ENCODE peak calls at places on chromosomes 4 and X, in eight cellular contexts. One of them, this sample, is unnamed.

GRCh38 chr4:80385397-80386280 is 50.1 kb downstream of the CFAP299 start:
- DNase-seq in GF-D8: no peak
- DNase-seq in T-helper 2 cell: no peak
- DNase-seq in nephron progenitor cell: no peak
- DNase-seq in CD8-positive, alpha-beta T cell: no peak
- DNase-seq in uterus: no peak
- DNase-seq in activated CD4-positive, alpha-beta T cell treated with anti-CD3 and anti-CD28 coated beads for 1 hour: no peak
- DNase-seq in germinal center: no peak
- DNase-seq in this sample: no peak

GRCh38 chr4:182495111-182495510 is 251.9 kb downstream of the TENM3 start:
- DNase-seq in GF-D8: no peak
- DNase-seq in T-helper 2 cell: no peak
- DNase-seq in nephron progenitor cell: no peak
- DNase-seq in CD8-positive, alpha-beta T cell: no peak
- DNase-seq in uterus: no peak
- DNase-seq in activated CD4-positive, alpha-beta T cell treated with anti-CD3 and anti-CD28 coated beads for 1 hour: no peak
- DNase-seq in germinal center: no peak
- DNase-seq in this sample: no peak

GRCh38 chr4:175511861-175512260 is 300.2 kb downstream of the GPM6A start:
- DNase-seq in GF-D8: no peak
- DNase-seq in T-helper 2 cell: no peak
- DNase-seq in nephron progenitor cell: no peak
- DNase-seq in CD8-positive, alpha-beta T cell: no peak
- DNase-seq in uterus: no peak
- DNase-seq in activated CD4-positive, alpha-beta T cell treated with anti-CD3 and anti-CD28 coated beads for 1 hour: no peak
- DNase-seq in germinal center: no peak
- DNase-seq in this sample: no peak

GRCh38 chrX:106672527-106672926 is 54.0 kb upstream of the RNF128 start:
- DNase-seq in GF-D8: no peak
- DNase-seq in T-helper 2 cell: no peak
- DNase-seq in nephron progenitor cell: no peak
- DNase-seq in CD8-positive, alpha-beta T cell: no peak
- DNase-seq in uterus: no peak
- DNase-seq in activated CD4-positive, alpha-beta T cell treated with anti-CD3 and anti-CD28 coated beads for 1 hour: no peak
- DNase-seq in germinal center: no peak
- DNase-seq in this sample: no peak

GRCh38 chrX:12770440-12770839 is 20.8 kb upstream of the PRPS2 start:
- DNase-seq in GF-D8: no peak
- DNase-seq in T-helper 2 cell: no peak
- DNase-seq in nephron progenitor cell: no peak
- DNase-seq in CD8-positive, alpha-beta T cell: no peak
- DNase-seq in uterus: no peak
- DNase-seq in activated CD4-positive, alpha-beta T cell treated with anti-CD3 and anti-CD28 coated beads for 1 hour: no peak
- DNase-seq in germinal center: no peak
- DNase-seq in this sample: peak

GRCh38 chrX:33211356-33212254 is at the start of gene DMD:
- DNase-seq in GF-D8: no peak
- DNase-seq in T-helper 2 cell: no peak
- DNase-seq in nephron progenitor cell: peak
- DNase-seq in CD8-positive, alpha-beta T cell: no peak
- DNase-seq in uterus: peak
- DNase-seq in activated CD4-positive, alpha-beta T cell treated with anti-CD3 and anti-CD28 coated beads for 1 hour: no peak
- DNase-seq in germinal center: no peak
- DNase-seq in this sample: no peak

GRCh38 chrX:21369613-21370012 is 4.6 kb upstream of the CNKSR2 start:
- DNase-seq in GF-D8: no peak
- DNase-seq in T-helper 2 cell: no peak
- DNase-seq in nephron progenitor cell: no peak
- DNase-seq in CD8-positive, alpha-beta T cell: no peak
- DNase-seq in uterus: no peak
- DNase-seq in activated CD4-positive, alpha-beta T cell treated with anti-CD3 and anti-CD28 coated beads for 1 hour: no peak
- DNase-seq in germinal center: no peak
- DNase-seq in this sample: no peak

GRCh38 chr4:55321707-55322264 is 24.3 kb upstream of the SRD5A3 start:
- DNase-seq in GF-D8: peak
- DNase-seq in T-helper 2 cell: no peak
- DNase-seq in nephron progenitor cell: peak
- DNase-seq in CD8-positive, alpha-beta T cell: peak
- DNase-seq in uterus: peak
- DNase-seq in activated CD4-positive, alpha-beta T cell treated with anti-CD3 and anti-CD28 coated beads for 1 hour: no peak
- DNase-seq in germinal center: no peak
- DNase-seq in this sample: peak

GRCh38 chr4:73684097-73684496 is 56.3 kb upstream of the CXCL8 start:
- DNase-seq in GF-D8: no peak
- DNase-seq in T-helper 2 cell: no peak
- DNase-seq in nephron progenitor cell: no peak
- DNase-seq in CD8-positive, alpha-beta T cell: no peak
- DNase-seq in uterus: no peak
- DNase-seq in activated CD4-positive, alpha-beta T cell treated with anti-CD3 and anti-CD28 coated beads for 1 hour: no peak
- DNase-seq in germinal center: no peak
- DNase-seq in this sample: no peak

GRCh38 chr4:41785665-41786064 is 37.1 kb upstream of the PHOX2B start:
- DNase-seq in GF-D8: no peak
- DNase-seq in T-helper 2 cell: no peak
- DNase-seq in nephron progenitor cell: no peak
- DNase-seq in CD8-positive, alpha-beta T cell: no peak
- DNase-seq in uterus: no peak
- DNase-seq in activated CD4-positive, alpha-beta T cell treated with anti-CD3 and anti-CD28 coated beads for 1 hour: no peak
- DNase-seq in germinal center: no peak
- DNase-seq in this sample: no peak

GRCh38 chr4:122531514-122531913 is 75.0 kb upstream of the IL2 start:
- DNase-seq in GF-D8: no peak
- DNase-seq in T-helper 2 cell: no peak
- DNase-seq in nephron progenitor cell: no peak
- DNase-seq in CD8-positive, alpha-beta T cell: no peak
- DNase-seq in uterus: no peak
- DNase-seq in activated CD4-positive, alpha-beta T cell treated with anti-CD3 and anti-CD28 coated beads for 1 hour: no peak
- DNase-seq in germinal center: no peak
- DNase-seq in this sample: peak

GRCh38 chrX:56318076-56318475 is 85.9 kb downstream of the KLF8 start:
- DNase-seq in GF-D8: no peak
- DNase-seq in T-helper 2 cell: no peak
- DNase-seq in nephron progenitor cell: no peak
- DNase-seq in CD8-positive, alpha-beta T cell: no peak
- DNase-seq in uterus: no peak
- DNase-seq in activated CD4-positive, alpha-beta T cell treated with anti-CD3 and anti-CD28 coated beads for 1 hour: no peak
- DNase-seq in germinal center: no peak
- DNase-seq in this sample: no peak

GRCh38 chr4:147855670-147856069 is 123.8 kb downstream of the ARHGAP10 start:
- DNase-seq in GF-D8: no peak
- DNase-seq in T-helper 2 cell: no peak
- DNase-seq in nephron progenitor cell: no peak
- DNase-seq in CD8-positive, alpha-beta T cell: no peak
- DNase-seq in uterus: no peak
- DNase-seq in activated CD4-positive, alpha-beta T cell treated with anti-CD3 and anti-CD28 coated beads for 1 hour: no peak
- DNase-seq in germinal center: no peak
- DNase-seq in this sample: no peak

GRCh38 chr4:139014391-139015268 is 951 bp upstream of the NOCT start:
- DNase-seq in GF-D8: no peak
- DNase-seq in T-helper 2 cell: no peak
- DNase-seq in nephron progenitor cell: no peak
- DNase-seq in CD8-positive, alpha-beta T cell: no peak
- DNase-seq in uterus: no peak
- DNase-seq in activated CD4-positive, alpha-beta T cell treated with anti-CD3 and anti-CD28 coated beads for 1 hour: no peak
- DNase-seq in germinal center: no peak
- DNase-seq in this sample: peak

GRCh38 chrX:139538907-139539593 is 8.5 kb downstream of the F9 start:
- DNase-seq in GF-D8: no peak
- DNase-seq in T-helper 2 cell: no peak
- DNase-seq in nephron progenitor cell: no peak
- DNase-seq in CD8-positive, alpha-beta T cell: no peak
- DNase-seq in uterus: no peak
- DNase-seq in activated CD4-positive, alpha-beta T cell treated with anti-CD3 and anti-CD28 coated beads for 1 hour: no peak
- DNase-seq in germinal center: no peak
- DNase-seq in this sample: no peak

GRCh38 chr4:112910109-112910736 is 139.2 kb upstream of the ANK2 start:
- DNase-seq in GF-D8: no peak
- DNase-seq in T-helper 2 cell: no peak
- DNase-seq in nephron progenitor cell: peak
- DNase-seq in CD8-positive, alpha-beta T cell: no peak
- DNase-seq in uterus: no peak
- DNase-seq in activated CD4-positive, alpha-beta T cell treated with anti-CD3 and anti-CD28 coated beads for 1 hour: no peak
- DNase-seq in germinal center: no peak
- DNase-seq in this sample: no peak

GRCh38 chrX:153410888-153411254 is 401 bp upstream of the ZFP92 start:
- DNase-seq in GF-D8: no peak
- DNase-seq in T-helper 2 cell: no peak
- DNase-seq in nephron progenitor cell: no peak
- DNase-seq in CD8-positive, alpha-beta T cell: no peak
- DNase-seq in uterus: no peak
- DNase-seq in activated CD4-positive, alpha-beta T cell treated with anti-CD3 and anti-CD28 coated beads for 1 hour: no peak
- DNase-seq in germinal center: no peak
- DNase-seq in this sample: no peak

GRCh38 chr4:145786261-145786660 is 106.3 kb downstream of the C4orf51 start:
- DNase-seq in GF-D8: no peak
- DNase-seq in T-helper 2 cell: no peak
- DNase-seq in nephron progenitor cell: no peak
- DNase-seq in CD8-positive, alpha-beta T cell: no peak
- DNase-seq in uterus: no peak
- DNase-seq in activated CD4-positive, alpha-beta T cell treated with anti-CD3 and anti-CD28 coated beads for 1 hour: no peak
- DNase-seq in germinal center: no peak
- DNase-seq in this sample: no peak

GRCh38 chrX:153878969-153879653 is 6.9 kb downstream of the L1CAM start:
- DNase-seq in GF-D8: no peak
- DNase-seq in T-helper 2 cell: no peak
- DNase-seq in nephron progenitor cell: peak
- DNase-seq in CD8-positive, alpha-beta T cell: no peak
- DNase-seq in uterus: no peak
- DNase-seq in activated CD4-positive, alpha-beta T cell treated with anti-CD3 and anti-CD28 coated beads for 1 hour: no peak
- DNase-seq in germinal center: no peak
- DNase-seq in this sample: no peak

GRCh38 chr4:108058685-108059440 is 69.2 kb downstream of the HADH start:
- DNase-seq in GF-D8: no peak
- DNase-seq in T-helper 2 cell: no peak
- DNase-seq in nephron progenitor cell: no peak
- DNase-seq in CD8-positive, alpha-beta T cell: no peak
- DNase-seq in uterus: no peak
- DNase-seq in activated CD4-positive, alpha-beta T cell treated with anti-CD3 and anti-CD28 coated beads for 1 hour: no peak
- DNase-seq in germinal center: no peak
- DNase-seq in this sample: no peak

GRCh38 chrX:18210470-18210869 is 10.2 kb downstream of the BEND2 start:
- DNase-seq in GF-D8: no peak
- DNase-seq in T-helper 2 cell: no peak
- DNase-seq in nephron progenitor cell: no peak
- DNase-seq in CD8-positive, alpha-beta T cell: no peak
- DNase-seq in uterus: no peak
- DNase-seq in activated CD4-positive, alpha-beta T cell treated with anti-CD3 and anti-CD28 coated beads for 1 hour: no peak
- DNase-seq in germinal center: no peak
- DNase-seq in this sample: no peak

GRCh38 chrX:68998716-68999115 is 166.5 kb downstream of the PJA1 start:
- DNase-seq in GF-D8: no peak
- DNase-seq in T-helper 2 cell: no peak
- DNase-seq in nephron progenitor cell: no peak
- DNase-seq in CD8-positive, alpha-beta T cell: no peak
- DNase-seq in uterus: no peak
- DNase-seq in activated CD4-positive, alpha-beta T cell treated with anti-CD3 and anti-CD28 coated beads for 1 hour: no peak
- DNase-seq in germinal center: no peak
- DNase-seq in this sample: no peak

GRCh38 chr4:185399466-185399865 is 2.8 kb downstream of the ANKRD37 start:
- DNase-seq in GF-D8: no peak
- DNase-seq in T-helper 2 cell: no peak
- DNase-seq in nephron progenitor cell: no peak
- DNase-seq in CD8-positive, alpha-beta T cell: no peak
- DNase-seq in uterus: no peak
- DNase-seq in activated CD4-positive, alpha-beta T cell treated with anti-CD3 and anti-CD28 coated beads for 1 hour: no peak
- DNase-seq in germinal center: no peak
- DNase-seq in this sample: no peak

GRCh38 chrX:50770702-50771101 is 43.3 kb downstream of the SHROOM4 start:
- DNase-seq in GF-D8: no peak
- DNase-seq in T-helper 2 cell: no peak
- DNase-seq in nephron progenitor cell: no peak
- DNase-seq in CD8-positive, alpha-beta T cell: no peak
- DNase-seq in uterus: no peak
- DNase-seq in activated CD4-positive, alpha-beta T cell treated with anti-CD3 and anti-CD28 coated beads for 1 hour: no peak
- DNase-seq in germinal center: no peak
- DNase-seq in this sample: no peak

GRCh38 chr4:52376107-52376704 is 282.9 kb downstream of the USP46 start:
- DNase-seq in GF-D8: no peak
- DNase-seq in T-helper 2 cell: no peak
- DNase-seq in nephron progenitor cell: peak
- DNase-seq in CD8-positive, alpha-beta T cell: no peak
- DNase-seq in uterus: peak
- DNase-seq in activated CD4-positive, alpha-beta T cell treated with anti-CD3 and anti-CD28 coated beads for 1 hour: no peak
- DNase-seq in germinal center: peak
- DNase-seq in this sample: peak

GRCh38 chr4:187004628-187005027 is 281.0 kb upstream of the FAT1 start:
- DNase-seq in GF-D8: no peak
- DNase-seq in T-helper 2 cell: no peak
- DNase-seq in nephron progenitor cell: no peak
- DNase-seq in CD8-positive, alpha-beta T cell: no peak
- DNase-seq in uterus: no peak
- DNase-seq in activated CD4-positive, alpha-beta T cell treated with anti-CD3 and anti-CD28 coated beads for 1 hour: no peak
- DNase-seq in germinal center: no peak
- DNase-seq in this sample: no peak

GRCh38 chr4:146302833-146303232 is 88.5 kb downstream of the REELD1 start:
- DNase-seq in GF-D8: no peak
- DNase-seq in T-helper 2 cell: no peak
- DNase-seq in nephron progenitor cell: no peak
- DNase-seq in CD8-positive, alpha-beta T cell: no peak
- DNase-seq in uterus: no peak
- DNase-seq in activated CD4-positive, alpha-beta T cell treated with anti-CD3 and anti-CD28 coated beads for 1 hour: no peak
- DNase-seq in germinal center: no peak
- DNase-seq in this sample: no peak